ENCODE peak calls at places on chromosomes 1 and 21, in nine cellular contexts. B is CD4-positive, alpha-beta memory T cell; Y is pancreas; R is naive thymus-derived CD4-positive, alpha-beta T cell; W is Karpas-422; Z is CD8-positive, alpha-beta memory T cell; G is ovary; I is aorta; T is CD8-positive, alpha-beta T cell. U is an unnamed sample.

GRCh38 chr1:928825-929661 is 5.3 kb downstream of the SAMD11 start:
- DNase-seq in B (no peak), Y (no peak), R (no peak), W (no peak), Z (no peak), G (no peak), I (no peak), T (no peak), U (no peak)

GRCh38 chr1:2135425-2135824 is 59.1 kb downstream of the FAAP20 start:
- DNase-seq in B (no peak), Y (no peak), R (no peak), W (no peak), Z (no peak), G (peak; percentile 78), I (peak; percentile 74), T (no peak), U (peak; percentile 19)

GRCh38 chr1:159207774-159208459 is 3.2 kb downstream of the ACKR1 start:
- DNase-seq in B (no peak), Y (no peak), R (no peak), W (no peak), Z (no peak), G (no peak), I (no peak), T (no peak), U (no peak)

GRCh38 chr1:81670286-81670685 is 130.4 kb upstream of the ADGRL2 start:
- DNase-seq in B (no peak), Y (peak; percentile 83), R (no peak), W (no peak), Z (no peak), G (peak; percentile 61), I (peak; percentile 82), T (no peak), U (peak; percentile 84)

GRCh38 chr1:36224537-36225297 is 474 bp downstream of the THRAP3 start:
- DNase-seq in B (no peak), Y (peak; percentile 83), R (no peak), W (peak; percentile 91), Z (peak; percentile 74), G (no peak), I (peak; percentile 88), T (no peak), U (no peak)

GRCh38 chr1:70487910-70488665 is 77.0 kb downstream of the CTH start:
- DNase-seq in B (no peak), Y (peak; percentile 25), R (peak; percentile 2), W (peak; percentile 85), Z (no peak), G (no peak), I (no peak), T (no peak), U (no peak)

GRCh38 chr21:37074195-37074510 is 1.1 kb downstream of the TTC3 start:
- DNase-seq in B (no peak), Y (no peak), R (no peak), W (peak; percentile 59), Z (no peak), G (no peak), I (no peak), T (no peak), U (no peak)

GRCh38 chr1:152188673-152189591 is 29.9 kb upstream of the RPTN start:
- DNase-seq in B (peak; percentile 71), Y (peak; percentile 73), R (peak; percentile 64), W (peak; percentile 92), Z (peak; percentile 67), G (peak; percentile 73), I (peak; percentile 79), T (peak; percentile 57), U (peak; percentile 44)

GRCh38 chr21:35390013-35390776 is 341.1 kb upstream of the RUNX1 start:
- DNase-seq in B (no peak), Y (no peak), R (no peak), W (no peak), Z (no peak), G (no peak), I (no peak), T (no peak), U (peak; percentile 52)

GRCh38 chr1:31662463-31662862 is 17.8 kb upstream of the PEF1 start:
- DNase-seq in B (no peak), Y (no peak), R (no peak), W (no peak), Z (no peak), G (no peak), I (no peak), T (no peak), U (no peak)

GRCh38 chr1:155226188-155226909 is 17.9 kb downstream of the MTX1 start:
- DNase-seq in B (peak; percentile 90), Y (peak; percentile 71), R (peak; percentile 84), W (peak; percentile 94), Z (peak; percentile 72), G (peak; percentile 81), I (peak; percentile 86), T (peak; percentile 88), U (no peak)

GRCh38 chr1:234555390-234556112 is 54.4 kb downstream of the IRF2BP2 start:
- DNase-seq in B (no peak), Y (no peak), R (no peak), W (no peak), Z (no peak), G (no peak), I (no peak), T (no peak), U (no peak)

GRCh38 chr1:4121834-4122512 is 221.9 kb upstream of the C1orf174 start:
- DNase-seq in B (no peak), Y (peak; percentile 2), R (no peak), W (no peak), Z (no peak), G (no peak), I (no peak), T (no peak), U (no peak)

GRCh38 chr1:89754518-89754917 is 66.3 kb upstream of the LRRC8D start:
- DNase-seq in B (no peak), Y (no peak), R (no peak), W (no peak), Z (no peak), G (no peak), I (no peak), T (no peak), U (no peak)

GRCh38 chr1:211581521-211581920 is 2.6 kb upstream of the SLC30A1 start:
- DNase-seq in B (no peak), Y (no peak), R (no peak), W (no peak), Z (no peak), G (no peak), I (no peak), T (no peak), U (no peak)

GRCh38 chr1:211580303-211580687 is 1.3 kb upstream of the SLC30A1 start:
- DNase-seq in B (no peak), Y (no peak), R (no peak), W (no peak), Z (no peak), G (no peak), I (no peak), T (no peak), U (no peak)

GRCh38 chr1:211578640-211579433 is at the start of gene SLC30A1:
- DNase-seq in B (peak; percentile 99), Y (peak; percentile 100), R (peak; percentile 99), W (peak; percentile 100), Z (peak; percentile 100), G (peak; percentile 100), I (peak; percentile 100), T (peak; percentile 99), U (peak; percentile 87)

GRCh38 chr1:211577826-211578639 is 928 bp downstream of the SLC30A1 start:
- DNase-seq in B (peak; percentile 76), Y (peak; percentile 76), R (peak; percentile 70), W (peak; percentile 86), Z (peak; percentile 71), G (peak; percentile 82), I (peak; percentile 80), T (peak; percentile 77), U (no peak)

DNA sequence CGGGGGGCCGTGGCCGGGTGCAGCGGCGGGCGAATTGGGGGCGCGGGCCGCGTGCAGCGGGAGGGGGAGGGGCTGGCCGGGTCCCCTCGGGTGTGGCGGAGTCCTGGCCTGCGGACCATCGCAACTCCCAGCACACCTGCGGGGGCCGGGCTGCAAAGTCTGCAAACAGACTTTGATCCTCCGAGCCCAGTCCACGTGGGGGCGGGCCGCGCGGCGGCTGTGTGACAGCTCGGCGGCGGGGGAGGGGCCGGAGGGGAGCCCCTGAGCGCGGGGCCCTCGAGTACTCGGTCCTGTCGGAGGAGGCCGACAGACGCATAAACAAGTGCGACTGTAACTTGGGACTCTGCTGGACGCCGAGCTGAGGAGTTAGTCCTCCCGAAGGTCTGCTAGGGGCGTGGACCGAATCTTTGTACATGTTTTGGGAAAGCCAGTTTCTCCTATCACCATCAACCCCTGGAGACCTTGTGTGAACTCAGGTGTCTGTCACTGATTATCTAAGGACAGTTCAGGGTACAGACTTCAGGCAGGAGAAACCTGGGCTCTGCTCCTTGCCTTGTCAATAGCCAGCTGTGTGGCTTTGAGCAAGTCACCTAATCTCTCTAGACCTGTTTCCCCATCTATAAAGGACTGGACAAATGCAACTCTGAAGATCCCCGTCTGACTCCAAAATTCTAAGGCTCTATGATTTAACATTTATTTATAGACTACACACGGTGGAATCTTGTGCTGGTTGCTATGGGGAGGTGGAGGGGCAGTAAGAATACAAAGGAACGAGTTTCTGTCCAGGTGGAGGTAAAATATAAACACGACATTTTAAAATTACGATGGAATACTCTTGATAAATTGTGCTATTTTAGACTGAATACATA is 707 bp upstream of the SLC30A1 start:
- DNase-seq in B (no peak), Y (peak; percentile 89), R (no peak), W (no peak), Z (no peak), G (no peak), I (peak; percentile 87), T (peak; percentile 84), U (no peak)
- H3K4me3 ChIP-seq in B (peak overlapping the region; percentile 38), Y (peak overlapping the region; percentile 95), R (peak overlapping the region; percentile 65), W (peak overlapping the region; percentile 77), Z (peak overlapping the region; percentile 71), G (peak overlapping the region; percentile 71), I (peak overlapping the region; percentile 83), T (peak overlapping the region; percentile 84), U (peak overlapping the region; percentile 97)

GRCh38 chr21:33644383-33645074 is 2.2 kb downstream of the ITSN1 start:
- DNase-seq in B (no peak), Y (no peak), R (no peak), W (no peak), Z (no peak), G (no peak), I (no peak), T (no peak), U (no peak)
- H3K4me3 ChIP-seq in B (no peak overlapping the region), Y (peak overlapping the region; percentile 87), R (no peak overlapping the region), W (no peak overlapping the region), Z (no peak overlapping the region), G (peak overlapping the region; percentile 3), I (no peak overlapping the region), T (no peak overlapping the region), U (peak overlapping the region; percentile 20)

GRCh38 chr1:67748147-67748546 is 63.1 kb downstream of the GADD45A start:
- DNase-seq in B (no peak), Y (no peak), R (no peak), W (no peak), Z (no peak), G (no peak), I (no peak), T (no peak), U (no peak)
- H3K4me3 ChIP-seq in B (no peak overlapping the region), Y (peak overlapping the region; percentile 6), R (no peak overlapping the region), W (no peak overlapping the region), Z (no peak overlapping the region), G (no peak overlapping the region), I (peak overlapping the region; percentile 7), T (no peak overlapping the region), U (no peak overlapping the region)

DNA sequence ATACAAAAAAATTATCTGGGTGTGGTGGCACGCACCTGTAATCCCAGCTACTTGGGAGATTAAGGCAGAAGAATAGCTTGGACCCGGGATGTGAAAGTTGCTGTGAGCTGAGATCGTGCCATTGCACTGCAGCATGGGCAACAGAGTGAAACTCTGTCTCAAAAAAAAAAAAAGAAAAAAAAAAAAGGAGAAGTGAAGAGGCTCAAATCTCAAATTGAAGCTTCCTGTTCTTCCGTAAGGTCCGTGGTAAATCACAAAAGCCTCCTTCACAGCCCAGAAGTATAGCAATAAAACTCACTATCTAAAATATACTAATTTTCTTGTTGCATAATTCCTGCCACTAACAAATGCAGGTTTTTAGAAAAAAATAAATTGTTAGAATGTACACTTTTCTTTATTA is 498.2 kb upstream of the BRINP3 start:
- DNase-seq in B (peak; percentile 29), Y (no peak), R (no peak), W (no peak), Z (no peak), G (no peak), I (no peak), T (no peak), U (no peak)
- H3K4me3 ChIP-seq in B (no peak overlapping the region), Y (no peak overlapping the region), R (no peak overlapping the region), W (no peak overlapping the region), Z (no peak overlapping the region), G (no peak overlapping the region), I (no peak overlapping the region), T (no peak overlapping the region), U (no peak overlapping the region)